ENCODE peak calls at places on chromosome 18, in eight cellular contexts. V is breast epithelium, L is colonic mucosa, M is prostate gland, N is PC-3, R is GM23338, W is fibroblast of mammary gland, S is NB4. Q is an unnamed sample.
A peak's percentile ranks its signal among the peaks of the same experiment; 100 is the strongest.

GRCh38 chr18:7684966-7685365 is 117.8 kb downstream of the PTPRM start:
- DNase-seq in M (no peak), N (no peak), R (no peak), L (no peak), V (no peak), W (no peak), S (no peak), Q (no peak)

GRCh38 chr18:57131782-57132181 is 15.1 kb upstream of the BOD1L2 start:
- DNase-seq in W (no peak), N (no peak), S (no peak), L (peak; percentile 30), M (peak; percentile 24), V (no peak), R (no peak), Q (no peak)

GRCh38 chr18:63320690-63321265 is 1.2 kb upstream of the BCL2 start:
- DNase-seq in R (peak; percentile 67), L (peak; percentile 73), S (peak; percentile 72), N (peak; percentile 40), M (peak; percentile 57), V (peak; percentile 75), W (peak; percentile 42), Q (peak; percentile 73)

GRCh38 chr18:59024829-59025228 is 114.9 kb upstream of the SEC11C start:
- DNase-seq in V (no peak), M (peak; percentile 34), N (no peak), S (no peak), W (peak; percentile 85), L (no peak), R (no peak), Q (no peak)

GRCh38 chr18:69469444-69469919 is 68.8 kb downstream of the DOK6 start:
- DNase-seq in W (peak; percentile 18), M (no peak), S (peak; percentile 47), V (no peak), L (no peak), R (peak; percentile 80), N (peak; percentile 78), Q (peak; percentile 3)

GRCh38 chr18:50849448-50849847 is 29.5 kb upstream of the ME2 start:
- DNase-seq in N (no peak), R (no peak), L (no peak), S (no peak), M (no peak), V (no peak), W (no peak), Q (no peak)

GRCh38 chr18:64119916-64120315 is 29.0 kb downstream of the LINC00305 start:
- DNase-seq in W (no peak), V (no peak), R (peak; percentile 27), M (no peak), S (peak; percentile 7), N (peak; percentile 29), L (no peak), Q (peak; percentile 13)

GRCh38 chr18:2881490-2882195 is 34.8 kb downstream of the EMILIN2 start:
- DNase-seq in N (no peak), W (peak; percentile 93), L (no peak), V (no peak), R (no peak), S (no peak), M (no peak), Q (peak; percentile 34)

GRCh38 chr18:3441290-3441689 is 8.7 kb upstream of the TGIF1 start:
- DNase-seq in W (no peak), L (peak; percentile 25), M (no peak), R (peak; percentile 55), V (no peak), N (peak; percentile 62), S (peak; percentile 51), Q (no peak)

GRCh38 chr18:58125756-58126155 is 81.7 kb downstream of the NEDD4L start:
- DNase-seq in M (no peak), W (no peak), S (no peak), V (no peak), N (no peak), L (no peak), R (no peak), Q (no peak)

GRCh38 chr18:79378416-79379250 is 17.1 kb upstream of the NFATC1 start:
- DNase-seq in L (peak; percentile 81), N (peak; percentile 76), R (peak; percentile 88), V (peak; percentile 91), W (peak; percentile 60), S (peak; percentile 54), M (peak; percentile 74), Q (peak; percentile 79)

GRCh38 chr18:75029456-75029855 is 179.5 kb downstream of the PTGR3 start:
- DNase-seq in N (no peak), V (no peak), R (no peak), L (no peak), W (no peak), S (no peak), M (no peak), Q (no peak)

GRCh38 chr18:41532344-41533086 is 422.5 kb upstream of the PIK3C3 start:
- DNase-seq in L (no peak), S (peak; percentile 11), V (no peak), N (peak; percentile 57), M (no peak), R (peak; percentile 69), W (no peak), Q (no peak)

DNA sequence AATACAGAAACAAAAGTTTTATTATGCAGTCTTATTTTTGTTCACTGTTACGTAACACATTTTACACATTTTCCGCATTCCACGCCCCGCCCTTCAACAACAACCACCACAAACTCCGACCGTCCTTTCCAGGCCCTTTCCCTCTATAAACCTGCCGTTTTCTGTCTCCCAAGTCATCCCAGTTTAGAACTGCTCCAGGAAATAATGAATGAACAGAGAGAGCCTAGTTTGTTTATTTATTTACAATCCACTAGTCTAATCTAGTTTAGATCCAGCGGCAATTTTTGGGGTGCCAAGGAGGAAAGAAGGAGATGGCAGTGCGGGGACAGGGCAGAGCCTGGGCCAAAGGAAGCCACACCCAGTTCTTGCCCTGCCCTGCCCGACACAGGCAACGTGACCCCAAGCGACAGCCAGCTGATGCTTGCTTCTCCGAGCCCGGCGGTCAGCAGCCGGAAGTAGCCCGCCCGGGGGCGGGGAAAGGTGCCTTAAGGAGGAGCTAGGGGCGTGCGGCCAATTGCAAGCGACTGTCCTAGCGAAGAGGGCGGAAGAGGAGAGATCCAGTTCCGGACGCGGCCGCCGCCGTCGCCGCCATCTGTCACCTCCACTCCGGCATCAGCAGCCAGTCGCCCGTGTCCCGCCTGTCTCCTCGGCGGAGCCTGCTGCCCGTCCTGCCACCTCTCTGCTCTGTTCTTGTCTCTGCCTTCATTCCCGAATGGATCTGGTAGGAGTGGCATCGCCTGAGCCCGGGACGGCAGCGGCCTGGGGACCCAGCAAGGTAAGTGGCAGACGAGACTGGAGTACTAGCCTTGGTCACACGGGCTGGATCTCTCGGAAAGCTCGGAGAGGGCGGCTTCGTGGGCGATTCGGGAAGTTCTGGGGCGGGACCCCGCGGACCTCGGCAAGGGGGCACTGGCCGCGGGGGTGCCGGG is at the start of gene RIOK3:
- DNase-seq in S (peak; percentile 98), M (peak; percentile 97), N (peak; percentile 97), V (peak; percentile 99), R (peak; percentile 99), W (peak; percentile 91), L (peak; percentile 99), Q (peak; percentile 99)
- TF ChIP-seq CTCF in S (no peak), M (no peak), N (no peak), V (no peak), R (no peak), W (no peak), L (no peak), Q (no peak)

DNA sequence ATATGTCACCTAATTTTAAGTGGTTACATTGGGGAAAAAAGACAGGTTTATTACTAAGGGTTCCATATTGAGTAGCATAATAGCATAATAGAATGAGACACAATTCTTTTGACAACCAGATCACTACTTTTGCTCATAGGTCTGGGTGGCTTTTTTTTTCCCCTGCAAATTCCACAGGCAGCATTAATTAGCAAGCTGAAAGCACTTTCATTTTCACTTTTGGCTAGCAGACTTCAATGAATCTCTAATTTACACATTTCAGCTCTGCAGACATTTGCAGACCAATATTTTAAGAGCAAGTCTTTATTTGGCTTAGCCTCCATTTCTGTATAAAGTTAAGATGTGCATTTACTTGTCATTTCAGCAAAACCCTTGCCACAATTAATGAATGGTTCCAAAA is 185.5 kb downstream of the NOL4 start:
- DNase-seq in W (no peak), N (no peak), L (no peak), M (no peak), V (no peak), S (peak; percentile 7), R (peak; percentile 30), Q (peak; percentile 48)
- H3K4me3 ChIP-seq in W (no peak overlapping the region), N (no peak overlapping the region), L (no peak overlapping the region), M (no peak overlapping the region), V (peak overlapping the region; percentile 9), S (no peak overlapping the region), R (no peak overlapping the region), Q (peak overlapping the region; percentile 13)

DNA sequence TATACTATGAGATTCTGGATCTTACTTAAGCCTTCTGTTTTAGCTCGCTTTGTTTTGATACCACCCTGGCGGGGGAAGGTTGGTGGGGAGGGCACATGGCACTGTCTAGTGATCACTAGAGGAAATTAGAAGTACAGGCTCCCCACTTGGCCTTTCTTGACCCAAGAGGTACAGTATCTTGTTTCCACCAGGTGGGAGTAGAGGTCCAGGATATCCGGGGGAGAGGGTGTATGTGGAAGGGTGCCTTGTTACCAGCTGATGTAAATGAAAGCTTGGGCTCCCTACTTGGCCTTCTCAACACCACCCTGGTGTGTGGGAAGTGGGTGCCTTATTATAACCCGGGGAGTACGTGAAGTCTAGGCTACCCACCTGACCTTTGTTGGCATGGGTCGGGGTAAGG is 7.5 kb downstream of the GALNT1 start:
- DNase-seq in V (no peak), W (no peak), S (no peak), R (peak; percentile 86), L (no peak), M (no peak), N (no peak), Q (peak; percentile 71)
- TF ChIP-seq CTCF in V (no peak), W (no peak), S (no peak), R (peak; percentile 66), L (no peak), M (no peak), N (no peak), Q (peak; percentile 24)

DNA sequence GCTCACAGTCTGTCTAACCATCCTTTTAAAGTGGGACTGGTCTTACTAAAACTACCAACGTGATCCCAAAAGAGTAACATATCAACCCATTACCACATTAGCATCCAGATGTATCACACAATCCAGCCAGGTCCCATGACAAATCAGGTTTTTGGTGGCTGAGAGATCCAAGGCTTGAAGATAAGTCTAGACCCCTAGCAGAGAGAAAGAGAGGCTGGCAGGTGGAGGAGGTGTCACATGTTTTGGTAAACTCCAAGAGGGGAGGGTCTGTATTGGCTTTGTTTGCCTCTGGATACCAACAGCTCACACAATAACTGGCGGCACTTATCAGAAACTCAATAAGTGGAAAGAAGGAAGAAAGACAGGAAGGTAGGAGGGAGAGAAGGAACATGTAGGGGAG is 357.6 kb downstream of the SS18 start:
- DNase-seq in R (no peak), S (no peak), W (no peak), L (no peak), M (no peak), N (no peak), V (no peak), Q (no peak)
- H3K4me3 ChIP-seq in R (no peak overlapping the region), S (no peak overlapping the region), W (no peak overlapping the region), L (no peak overlapping the region), M (no peak overlapping the region), N (no peak overlapping the region), V (no peak overlapping the region), Q (no peak overlapping the region)

Q was measured in GM12865.